ENCODE peak calls at places on chromosomes 4 and X, in six cellular contexts. One of them, this sample, is unnamed.

GRCh38 chrX:40064055-40064597 is 33.6 kb downstream of the BCOR start:
- DNase-seq in neuronal stem cell: no peak
- DNase-seq in effector CD4-positive, alpha-beta T cell: no peak
- DNase-seq in Peyer's patch: no peak
- DNase-seq in NCI-H2171 treated with DMSO at 0.1 percent for 48 hours: no peak
- DNase-seq in stimulated activated CD4-positive, alpha-beta T cell treated with anti-CD3 and anti-CD28 coated beads, Interleukin-4, amount 100 ng/mL, for 1 hour: no peak
- DNase-seq in this sample: no peak

GRCh38 chr4:98148856-98149255 is 5.6 kb upstream of the STPG2 start:
- DNase-seq in neuronal stem cell: no peak
- DNase-seq in NCI-H2171 treated with DMSO at 0.1 percent for 48 hours: peak; percentile 8
- DNase-seq in effector CD4-positive, alpha-beta T cell: no peak
- DNase-seq in Peyer's patch: no peak
- DNase-seq in stimulated activated CD4-positive, alpha-beta T cell treated with anti-CD3 and anti-CD28 coated beads, Interleukin-4, amount 100 ng/mL, for 1 hour: no peak
- DNase-seq in this sample: no peak

GRCh38 chr4:123536225-123536624 is 139.6 kb downstream of the SPRY1 start:
- DNase-seq in stimulated activated CD4-positive, alpha-beta T cell treated with anti-CD3 and anti-CD28 coated beads, Interleukin-4, amount 100 ng/mL, for 1 hour: no peak
- DNase-seq in neuronal stem cell: no peak
- DNase-seq in effector CD4-positive, alpha-beta T cell: no peak
- DNase-seq in NCI-H2171 treated with DMSO at 0.1 percent for 48 hours: no peak
- DNase-seq in Peyer's patch: no peak
- DNase-seq in this sample: no peak

GRCh38 chrX:134737721-134738369 is 79.6 kb upstream of the PLAC1 start:
- DNase-seq in neuronal stem cell: no peak
- DNase-seq in effector CD4-positive, alpha-beta T cell: no peak
- DNase-seq in NCI-H2171 treated with DMSO at 0.1 percent for 48 hours: no peak
- DNase-seq in stimulated activated CD4-positive, alpha-beta T cell treated with anti-CD3 and anti-CD28 coated beads, Interleukin-4, amount 100 ng/mL, for 1 hour: no peak
- DNase-seq in Peyer's patch: no peak
- DNase-seq in this sample: no peak

GRCh38 chr4:76955187-76955586 is 5.6 kb downstream of the SEPTIN11 start:
- DNase-seq in stimulated activated CD4-positive, alpha-beta T cell treated with anti-CD3 and anti-CD28 coated beads, Interleukin-4, amount 100 ng/mL, for 1 hour: no peak
- DNase-seq in NCI-H2171 treated with DMSO at 0.1 percent for 48 hours: no peak
- DNase-seq in neuronal stem cell: no peak
- DNase-seq in Peyer's patch: no peak
- DNase-seq in effector CD4-positive, alpha-beta T cell: no peak
- DNase-seq in this sample: no peak

GRCh38 chr4:55866973-55867574 is 13.6 kb downstream of the EXOC1 start:
- DNase-seq in neuronal stem cell: peak; percentile 18
- DNase-seq in Peyer's patch: peak; percentile 70
- DNase-seq in effector CD4-positive, alpha-beta T cell: no peak
- DNase-seq in stimulated activated CD4-positive, alpha-beta T cell treated with anti-CD3 and anti-CD28 coated beads, Interleukin-4, amount 100 ng/mL, for 1 hour: no peak
- DNase-seq in NCI-H2171 treated with DMSO at 0.1 percent for 48 hours: peak; percentile 69
- DNase-seq in this sample: no peak

GRCh38 chr4:56684320-56684719 is 3.2 kb upstream of the HOPX start:
- DNase-seq in NCI-H2171 treated with DMSO at 0.1 percent for 48 hours: peak; percentile 93
- DNase-seq in effector CD4-positive, alpha-beta T cell: no peak
- DNase-seq in neuronal stem cell: no peak
- DNase-seq in Peyer's patch: no peak
- DNase-seq in stimulated activated CD4-positive, alpha-beta T cell treated with anti-CD3 and anti-CD28 coated beads, Interleukin-4, amount 100 ng/mL, for 1 hour: no peak
- DNase-seq in this sample: no peak

GRCh38 chr4:140877781-140878180 is 121.6 kb upstream of the TBC1D9 start:
- DNase-seq in NCI-H2171 treated with DMSO at 0.1 percent for 48 hours: no peak
- DNase-seq in stimulated activated CD4-positive, alpha-beta T cell treated with anti-CD3 and anti-CD28 coated beads, Interleukin-4, amount 100 ng/mL, for 1 hour: no peak
- DNase-seq in effector CD4-positive, alpha-beta T cell: no peak
- DNase-seq in neuronal stem cell: no peak
- DNase-seq in Peyer's patch: no peak
- DNase-seq in this sample: no peak

GRCh38 chrX:134936542-134936941 is 54.2 kb upstream of the SMIM10 start:
- DNase-seq in stimulated activated CD4-positive, alpha-beta T cell treated with anti-CD3 and anti-CD28 coated beads, Interleukin-4, amount 100 ng/mL, for 1 hour: no peak
- DNase-seq in Peyer's patch: no peak
- DNase-seq in neuronal stem cell: no peak
- DNase-seq in NCI-H2171 treated with DMSO at 0.1 percent for 48 hours: no peak
- DNase-seq in effector CD4-positive, alpha-beta T cell: no peak
- DNase-seq in this sample: no peak

GRCh38 chrX:71618787-71619186 is 476 bp upstream of the CXCR3 start:
- DNase-seq in effector CD4-positive, alpha-beta T cell: no peak
- DNase-seq in Peyer's patch: no peak
- DNase-seq in NCI-H2171 treated with DMSO at 0.1 percent for 48 hours: no peak
- DNase-seq in neuronal stem cell: no peak
- DNase-seq in stimulated activated CD4-positive, alpha-beta T cell treated with anti-CD3 and anti-CD28 coated beads, Interleukin-4, amount 100 ng/mL, for 1 hour: no peak
- DNase-seq in this sample: no peak

GRCh38 chr4:151786158-151786495 is 25.3 kb upstream of the GATB start:
- DNase-seq in neuronal stem cell: no peak
- DNase-seq in NCI-H2171 treated with DMSO at 0.1 percent for 48 hours: no peak
- DNase-seq in stimulated activated CD4-positive, alpha-beta T cell treated with anti-CD3 and anti-CD28 coated beads, Interleukin-4, amount 100 ng/mL, for 1 hour: no peak
- DNase-seq in Peyer's patch: no peak
- DNase-seq in effector CD4-positive, alpha-beta T cell: no peak
- DNase-seq in this sample: no peak

GRCh38 chr4:83075271-83075670 is 39.3 kb downstream of the PLAC8 start:
- DNase-seq in Peyer's patch: no peak
- DNase-seq in stimulated activated CD4-positive, alpha-beta T cell treated with anti-CD3 and anti-CD28 coated beads, Interleukin-4, amount 100 ng/mL, for 1 hour: no peak
- DNase-seq in NCI-H2171 treated with DMSO at 0.1 percent for 48 hours: no peak
- DNase-seq in effector CD4-positive, alpha-beta T cell: no peak
- DNase-seq in neuronal stem cell: no peak
- DNase-seq in this sample: no peak

GRCh38 chr4:152973614-152974200 is 37.6 kb downstream of the FHDC1 start:
- DNase-seq in neuronal stem cell: no peak
- DNase-seq in Peyer's patch: no peak
- DNase-seq in effector CD4-positive, alpha-beta T cell: no peak
- DNase-seq in NCI-H2171 treated with DMSO at 0.1 percent for 48 hours: no peak
- DNase-seq in stimulated activated CD4-positive, alpha-beta T cell treated with anti-CD3 and anti-CD28 coated beads, Interleukin-4, amount 100 ng/mL, for 1 hour: no peak
- DNase-seq in this sample: no peak

GRCh38 chrX:44946771-44947170 is 73.8 kb downstream of the KDM6A start:
- DNase-seq in Peyer's patch: no peak
- DNase-seq in effector CD4-positive, alpha-beta T cell: no peak
- DNase-seq in neuronal stem cell: no peak
- DNase-seq in NCI-H2171 treated with DMSO at 0.1 percent for 48 hours: no peak
- DNase-seq in stimulated activated CD4-positive, alpha-beta T cell treated with anti-CD3 and anti-CD28 coated beads, Interleukin-4, amount 100 ng/mL, for 1 hour: no peak
- DNase-seq in this sample: no peak

GRCh38 chrX:56766554-56767412 is 37.7 kb downstream of the NBDY start:
- DNase-seq in neuronal stem cell: no peak
- DNase-seq in effector CD4-positive, alpha-beta T cell: no peak
- DNase-seq in NCI-H2171 treated with DMSO at 0.1 percent for 48 hours: no peak
- DNase-seq in Peyer's patch: peak; percentile 48
- DNase-seq in stimulated activated CD4-positive, alpha-beta T cell treated with anti-CD3 and anti-CD28 coated beads, Interleukin-4, amount 100 ng/mL, for 1 hour: no peak
- DNase-seq in this sample: peak; percentile 60

GRCh38 chr4:2412534-2412884 is 5.9 kb downstream of the ZFYVE28 start:
- DNase-seq in NCI-H2171 treated with DMSO at 0.1 percent for 48 hours: no peak
- DNase-seq in effector CD4-positive, alpha-beta T cell: peak; percentile 54
- DNase-seq in Peyer's patch: peak; percentile 89
- DNase-seq in stimulated activated CD4-positive, alpha-beta T cell treated with anti-CD3 and anti-CD28 coated beads, Interleukin-4, amount 100 ng/mL, for 1 hour: peak; percentile 53
- DNase-seq in neuronal stem cell: no peak
- DNase-seq in this sample: no peak

GRCh38 chr4:10118355-10119004 is 1.9 kb upstream of the WDR1 start:
- DNase-seq in neuronal stem cell: no peak
- DNase-seq in effector CD4-positive, alpha-beta T cell: no peak
- DNase-seq in Peyer's patch: no peak
- DNase-seq in NCI-H2171 treated with DMSO at 0.1 percent for 48 hours: no peak
- DNase-seq in stimulated activated CD4-positive, alpha-beta T cell treated with anti-CD3 and anti-CD28 coated beads, Interleukin-4, amount 100 ng/mL, for 1 hour: no peak
- DNase-seq in this sample: no peak

GRCh38 chr4:945274-946102 is 13.2 kb downstream of the TMEM175 start:
- DNase-seq in neuronal stem cell: peak; percentile 24
- DNase-seq in NCI-H2171 treated with DMSO at 0.1 percent for 48 hours: no peak
- DNase-seq in effector CD4-positive, alpha-beta T cell: no peak
- DNase-seq in stimulated activated CD4-positive, alpha-beta T cell treated with anti-CD3 and anti-CD28 coated beads, Interleukin-4, amount 100 ng/mL, for 1 hour: no peak
- DNase-seq in Peyer's patch: no peak
- DNase-seq in this sample: no peak

GRCh38 chr4:182648766-182649165 is 268.4 kb downstream of the DCTD start:
- DNase-seq in Peyer's patch: no peak
- DNase-seq in stimulated activated CD4-positive, alpha-beta T cell treated with anti-CD3 and anti-CD28 coated beads, Interleukin-4, amount 100 ng/mL, for 1 hour: no peak
- DNase-seq in effector CD4-positive, alpha-beta T cell: no peak
- DNase-seq in NCI-H2171 treated with DMSO at 0.1 percent for 48 hours: no peak
- DNase-seq in neuronal stem cell: no peak
- DNase-seq in this sample: no peak

GRCh38 chr4:109398928-109399327 is 34.7 kb upstream of the SEC24B start:
- DNase-seq in effector CD4-positive, alpha-beta T cell: no peak
- DNase-seq in Peyer's patch: no peak
- DNase-seq in NCI-H2171 treated with DMSO at 0.1 percent for 48 hours: no peak
- DNase-seq in stimulated activated CD4-positive, alpha-beta T cell treated with anti-CD3 and anti-CD28 coated beads, Interleukin-4, amount 100 ng/mL, for 1 hour: no peak
- DNase-seq in neuronal stem cell: no peak
- DNase-seq in this sample: no peak

GRCh38 chrX:48802813-48803261 is 970 bp downstream of the HDAC6 start:
- DNase-seq in neuronal stem cell: no peak
- DNase-seq in stimulated activated CD4-positive, alpha-beta T cell treated with anti-CD3 and anti-CD28 coated beads, Interleukin-4, amount 100 ng/mL, for 1 hour: no peak
- DNase-seq in effector CD4-positive, alpha-beta T cell: no peak
- DNase-seq in Peyer's patch: no peak
- DNase-seq in NCI-H2171 treated with DMSO at 0.1 percent for 48 hours: no peak
- DNase-seq in this sample: no peak

GRCh38 chr4:38728651-38729141 is 54.1 kb downstream of the TLR10 start:
- DNase-seq in neuronal stem cell: no peak
- DNase-seq in effector CD4-positive, alpha-beta T cell: no peak
- DNase-seq in Peyer's patch: peak; percentile 85
- DNase-seq in NCI-H2171 treated with DMSO at 0.1 percent for 48 hours: peak; percentile 18
- DNase-seq in stimulated activated CD4-positive, alpha-beta T cell treated with anti-CD3 and anti-CD28 coated beads, Interleukin-4, amount 100 ng/mL, for 1 hour: no peak
- DNase-seq in this sample: no peak

GRCh38 chr4:52841707-52842456 is 20.2 kb upstream of the RASL11B start:
- DNase-seq in Peyer's patch: no peak
- DNase-seq in NCI-H2171 treated with DMSO at 0.1 percent for 48 hours: no peak
- DNase-seq in neuronal stem cell: no peak
- DNase-seq in effector CD4-positive, alpha-beta T cell: no peak
- DNase-seq in stimulated activated CD4-positive, alpha-beta T cell treated with anti-CD3 and anti-CD28 coated beads, Interleukin-4, amount 100 ng/mL, for 1 hour: no peak
- DNase-seq in this sample: no peak

GRCh38 chr4:119647558-119647957 is 19.0 kb upstream of the PDE5A start:
- DNase-seq in Peyer's patch: no peak
- DNase-seq in neuronal stem cell: no peak
- DNase-seq in effector CD4-positive, alpha-beta T cell: no peak
- DNase-seq in NCI-H2171 treated with DMSO at 0.1 percent for 48 hours: no peak
- DNase-seq in stimulated activated CD4-positive, alpha-beta T cell treated with anti-CD3 and anti-CD28 coated beads, Interleukin-4, amount 100 ng/mL, for 1 hour: no peak
- DNase-seq in this sample: no peak

GRCh38 chrX:1903380-1903935 is 288.6 kb downstream of the ASMT start:
- DNase-seq in effector CD4-positive, alpha-beta T cell: no peak
- DNase-seq in NCI-H2171 treated with DMSO at 0.1 percent for 48 hours: no peak
- DNase-seq in Peyer's patch: no peak
- DNase-seq in neuronal stem cell: no peak
- DNase-seq in stimulated activated CD4-positive, alpha-beta T cell treated with anti-CD3 and anti-CD28 coated beads, Interleukin-4, amount 100 ng/mL, for 1 hour: no peak
- DNase-seq in this sample: no peak